ENCODE peak calls at places on chromosomes 4 and X, in ten cellular contexts. P is HCT116, W is IMR-90, U is left lung, I is hepatocyte, B is thoracic aorta, M is heart left ventricle, T is upper lobe of left lung, H is right cardiac atrium, Y is colonic mucosa. A is an unnamed sample. For H3K9me3, the result is how much of the 10 kb centered on the place peaks cover.

GRCh38 chrX:38276089-38276488 is 51.2 kb downstream of the RPGR start:
- DNase-seq in P (no peak), W (no peak), U (no peak), I (no peak), B (no peak), M (no peak), T (no peak), H (no peak), Y (no peak), A (no peak)

GRCh38 chrX:108090474-108091265 is 672 bp downstream of the PSMD10 start:
- DNase-seq in P (no peak), W (peak), U (no peak), I (no peak), B (no peak), M (no peak), T (no peak), H (no peak), Y (no peak), A (no peak)

GRCh38 chr4:31701256-31701655 is 981.1 kb downstream of the PCDH7 start:
- DNase-seq in P (no peak), W (no peak), U (no peak), I (no peak), B (no peak), M (no peak), T (no peak), H (no peak), Y (no peak), A (no peak)

GRCh38 chr4:98522603-98523395 is 135.6 kb downstream of the TSPAN5 start:
- DNase-seq in P (peak), W (peak), U (no peak), I (peak), B (no peak), M (no peak), T (no peak), H (no peak), Y (no peak), A (no peak)

GRCh38 chrX:74284391-74284952 is 19.5 kb upstream of the ZCCHC13 start:
- DNase-seq in P (no peak), W (no peak), U (no peak), I (no peak), B (no peak), M (no peak), T (no peak), H (no peak), Y (no peak), A (no peak)

GRCh38 chr4:38008493-38009120 is 48.4 kb downstream of the PTTG2 start:
- DNase-seq in P (no peak), W (no peak), U (no peak), I (no peak), B (no peak), M (no peak), T (no peak), H (no peak), Y (no peak), A (no peak)

GRCh38 chr4:76011700-76012387 is 4.5 kb upstream of the CXCL9 start:
- DNase-seq in P (no peak), W (peak), U (no peak), I (peak), B (no peak), M (no peak), T (no peak), H (peak), Y (no peak), A (no peak)

GRCh38 chrX:150405576-150405975 is 42.5 kb downstream of the MAMLD1 start:
- DNase-seq in P (no peak), W (no peak), U (no peak), I (peak), B (no peak), M (no peak), T (no peak), H (no peak), Y (no peak), A (no peak)

GRCh38 chrX:3527811-3528210 is 181.4 kb upstream of the MXRA5 start:
- DNase-seq in P (no peak), W (no peak), U (no peak), I (no peak), B (no peak), M (no peak), T (no peak), H (no peak), Y (no peak), A (no peak)

GRCh38 chr4:179465131-179465797 is 2023.0 kb upstream of the AGA start:
- DNase-seq in P (no peak), W (peak), U (no peak), I (no peak), B (no peak), M (no peak), T (no peak), H (no peak), Y (no peak), A (no peak)

GRCh38 chrX:2526390-2526789 is 25.6 kb upstream of the DHRSX start:
- DNase-seq in P (no peak), W (no peak), U (no peak), I (no peak), B (no peak), M (no peak), T (no peak), H (no peak), Y (no peak), A (no peak)

GRCh38 chr4:2277956-2278355 is 16.0 kb upstream of the MXD4 start:
- DNase-seq in P (no peak), W (no peak), U (no peak), I (no peak), B (no peak), M (no peak), T (no peak), H (no peak), Y (no peak), A (no peak)

GRCh38 chrX:97597954-97598353 is 714.2 kb downstream of the RPA4 start:
- DNase-seq in P (no peak), W (no peak), U (no peak), I (no peak), B (no peak), M (no peak), T (no peak), H (no peak), Y (no peak), A (no peak)

GRCh38 chr4:8940792-8941491 is 69.3 kb upstream of the HMX1 start:
- DNase-seq in P (no peak), W (no peak), U (no peak), I (no peak), B (no peak), M (no peak), T (no peak), H (no peak), Y (peak), A (no peak)

GRCh38 chrX:140190441-140191108 is 225.3 kb upstream of the CXorf66 start:
- DNase-seq in P (no peak), W (no peak), U (no peak), I (no peak), B (no peak), M (no peak), T (no peak), H (no peak), Y (no peak), A (no peak)

GRCh38 chr4:15004701-15005301 is 2.5 kb downstream of the CPEB2 start:
- DNase-seq in P (no peak), W (peak), U (peak), I (peak), B (peak), M (peak), T (peak), H (peak), Y (peak), A (peak)

GRCh38 chrX:57821703-57822375 is 88.4 kb downstream of the ZXDA start:
- DNase-seq in P (peak), W (peak), U (no peak), I (no peak), B (no peak), M (no peak), T (no peak), H (peak), Y (peak), A (peak)

GRCh38 chr4:81131563-81131962 is 83.5 kb downstream of the PRKG2 start:
- DNase-seq in P (no peak), W (no peak), U (no peak), I (no peak), B (no peak), M (no peak), T (no peak), H (no peak), Y (no peak), A (no peak)

GRCh38 chr4:8260656-8261111 is 8.9 kb upstream of the HTRA3 start:
- DNase-seq in P (no peak), W (peak), U (peak), I (peak), B (no peak), M (no peak), T (peak), H (no peak), Y (no peak), A (no peak)

GRCh38 chr4:177499537-177499936 is 57.3 kb upstream of the AGA start:
- DNase-seq in P (no peak), W (no peak), U (no peak), I (no peak), B (no peak), M (no peak), T (no peak), H (no peak), Y (no peak), A (no peak)

GRCh38 chr4:88803600-88804096 is 106.0 kb upstream of the NAP1L5 start:
- DNase-seq in P (no peak), W (peak), U (peak), I (peak), B (no peak), M (no peak), T (peak), H (peak), Y (peak), A (no peak)

GRCh38 chrX:40423299-40423698 is 157.5 kb upstream of the ATP6AP2 start:
- DNase-seq in P (peak), W (no peak), U (no peak), I (no peak), B (no peak), M (no peak), T (no peak), H (no peak), Y (no peak), A (no peak)

GRCh38 chr4:172344266-172344772 is 531.1 kb downstream of the GALNTL6 start:
- DNase-seq in P (no peak), W (no peak), U (no peak), I (no peak), B (no peak), M (no peak), T (no peak), H (no peak), Y (no peak), A (no peak)

GRCh38 chr4:78179188-78179587 is 122.1 kb downstream of the FRAS1 start:
- DNase-seq in P (no peak), W (no peak), U (no peak), I (no peak), B (no peak), M (no peak), T (no peak), H (no peak), Y (no peak), A (no peak)

GRCh38 chrX:69093960-69094935 is 71.0 kb downstream of the PJA1 start:
- DNase-seq in P (peak), W (peak), U (no peak), I (peak), B (no peak), M (no peak), T (no peak), H (peak), Y (peak), A (no peak)

GRCh38 chr4:101464596-101464995 is 117.3 kb upstream of the PPP3CA start:
- DNase-seq in P (no peak), W (no peak), U (no peak), I (no peak), B (no peak), M (no peak), T (no peak), H (no peak), Y (no peak), A (no peak)

GRCh38 chrX:16771483-16772398 is 14.5 kb upstream of the TXLNG start:
- DNase-seq in P (peak), W (peak), U (no peak), I (peak), B (no peak), M (no peak), T (no peak), H (no peak), Y (peak), A (no peak)

GRCh38 chrX:133913009-133913408 is 72.4 kb downstream of the GPC3 start:
- DNase-seq in P (no peak), W (no peak), U (no peak), I (no peak), B (no peak), M (no peak), T (no peak), H (no peak), Y (no peak), A (no peak)

GRCh38 chrX:10011261-10011931 is 44.2 kb downstream of the CLDN34 start:
- DNase-seq in P (no peak), W (peak), U (no peak), I (no peak), B (no peak), M (no peak), T (no peak), H (no peak), Y (no peak), A (no peak)

GRCh38 chrX:63761639-63762038 is 23.4 kb downstream of the ARHGEF9 start:
- DNase-seq in P (no peak), W (no peak), U (no peak), I (no peak), B (no peak), M (no peak), T (no peak), H (no peak), Y (no peak), A (no peak)

GRCh38 chrX:69024931-69025330 is 140.3 kb downstream of the PJA1 start:
- DNase-seq in P (no peak), W (peak), U (peak), I (peak), B (peak), M (peak), T (peak), H (peak), Y (peak), A (no peak)

GRCh38 chr4:68373513-68373912 is 23.6 kb upstream of the YTHDC1 start:
- DNase-seq in P (no peak), W (peak), U (peak), I (peak), B (peak), M (peak), T (peak), H (peak), Y (peak), A (peak)

GRCh38 chr4:84167579-84167978 is 331.5 kb downstream of the NKX6-1 start:
- DNase-seq in P (no peak), W (no peak), U (no peak), I (peak), B (no peak), M (no peak), T (no peak), H (no peak), Y (no peak), A (no peak)

GRCh38 chr4:102625232-102625930 is 124.2 kb downstream of the NFKB1 start:
- DNase-seq in P (no peak), W (peak), U (peak), I (peak), B (no peak), M (peak), T (peak), H (peak), Y (no peak), A (peak)

GRCh38 chrX:138710311-138710791 is 1.2 kb downstream of the FGF13 start:
- DNase-seq in P (no peak), W (no peak), U (no peak), I (peak), B (no peak), M (no peak), T (peak), H (no peak), Y (no peak), A (no peak)

GRCh38 chr4:189858445-189858844 is 82.2 kb upstream of the FRG1 start:
- DNase-seq in P (no peak), W (no peak), U (no peak), I (no peak), B (no peak), M (no peak), T (no peak), H (no peak), Y (no peak), A (no peak)

GRCh38 chr4:189861101-189861500 is 79.6 kb upstream of the FRG1 start:
- DNase-seq in P (no peak), W (no peak), U (no peak), I (no peak), B (no peak), M (no peak), T (no peak), H (no peak), Y (no peak), A (no peak)
- H3K9me3 ChIP-seq in P (under half), W (under half), U (under half), I (under half), B (under half), M (under half), T (under half), H (under half), Y (under half), A (under half)

GRCh38 chrX:46376246-46376885 is 168.9 kb downstream of the ZNF674 start:
- DNase-seq in P (peak), W (peak), U (no peak), I (peak), B (no peak), M (no peak), T (no peak), H (no peak), Y (peak), A (no peak)
- H3K27ac ChIP-seq in P (peak), W (no peak), U (no peak), I (peak), B (no peak), M (no peak), T (no peak), H (no peak), Y (no peak), A (no peak)

GRCh38 chr4:64516176-64516575 is 106.9 kb upstream of the TECRL start:
- DNase-seq in P (no peak), W (no peak), U (no peak), I (no peak), B (no peak), M (no peak), T (no peak), H (no peak), Y (no peak), A (no peak)

GRCh38 chr4:64520393-64520792 is 111.1 kb upstream of the TECRL start:
- DNase-seq in P (no peak), W (no peak), U (no peak), I (no peak), B (no peak), M (no peak), T (no peak), H (no peak), Y (no peak), A (no peak)

DNA sequence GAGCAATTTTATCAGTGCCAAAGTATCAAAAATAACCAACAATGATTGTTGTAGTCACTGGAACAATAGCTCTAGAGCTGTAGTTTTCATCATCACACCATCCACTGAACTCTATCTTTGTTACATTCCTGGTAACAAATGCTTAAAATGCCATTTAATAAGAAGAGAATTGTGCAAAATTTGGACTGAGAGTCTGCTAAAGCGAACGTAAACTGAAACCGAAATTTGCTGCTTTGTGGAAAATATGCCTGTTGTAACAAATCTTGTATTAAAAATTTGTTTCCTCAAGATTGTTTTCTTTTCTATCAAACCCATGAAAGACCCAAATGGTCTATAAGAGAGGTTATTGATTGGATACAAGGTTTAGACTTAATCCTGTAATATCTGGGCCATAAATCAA is 109.3 kb upstream of the TECRL start:
- DNase-seq in P (no peak), W (no peak), U (no peak), I (no peak), B (no peak), M (no peak), T (no peak), H (no peak), Y (no peak), A (no peak)
- H3K4me3 ChIP-seq in P (no peak), W (no peak), U (no peak), I (no peak), B (no peak), M (no peak), T (no peak), H (no peak), Y (no peak), A (no peak)

GRCh38 chr4:6182390-6183280 is 17.7 kb downstream of the JAKMIP1 start:
- DNase-seq in P (no peak), W (no peak), U (no peak), I (no peak), B (no peak), M (no peak), T (no peak), H (no peak), Y (no peak), A (no peak)
- H3K9me3 ChIP-seq in P (under half), W (under half), U (under half), I (under half), B (under half), M (under half), T (under half), H (under half), Y (under half), A (under half)